ENCODE peak calls at places on chromosomes 13 and 19, in four cellular contexts. One of them, this sample, is unnamed. For H3K36me3, the result is how much of the 10 kb centered on the place peaks cover.

GRCh38 chr13:110133425-110134235 is 173.3 kb downstream of the COL4A1 start:
- DNase-seq in stomach: no peak
- DNase-seq in esophagus squamous epithelium: no peak
- DNase-seq in transverse colon: no peak
- DNase-seq in this sample: no peak

GRCh38 chr19:5048091-5048726 is 79.3 kb downstream of the KDM4B start:
- DNase-seq in stomach: peak
- DNase-seq in esophagus squamous epithelium: no peak
- DNase-seq in transverse colon: peak
- DNase-seq in this sample: peak

GRCh38 chr13:110132178-110132975 is 174.6 kb downstream of the COL4A1 start:
- DNase-seq in stomach: no peak
- DNase-seq in esophagus squamous epithelium: no peak
- DNase-seq in transverse colon: no peak
- DNase-seq in this sample: no peak

GRCh38 chr19:7902796-7903243 is 857 bp upstream of the MAP2K7 start:
- DNase-seq in stomach: no peak
- DNase-seq in esophagus squamous epithelium: no peak
- DNase-seq in transverse colon: peak
- DNase-seq in this sample: no peak

GRCh38 chr19:45638930-45639729 is at the start of gene EML2:
- DNase-seq in stomach: peak
- DNase-seq in esophagus squamous epithelium: no peak
- DNase-seq in transverse colon: peak
- DNase-seq in this sample: no peak

GRCh38 chr19:39416152-39416551 is 3.7 kb downstream of the PLEKHG2 start:
- DNase-seq in stomach: no peak
- DNase-seq in esophagus squamous epithelium: no peak
- DNase-seq in transverse colon: no peak
- DNase-seq in this sample: no peak

GRCh38 chr13:98890186-98890585 is 87.7 kb downstream of the DOCK9 start:
- DNase-seq in stomach: no peak
- DNase-seq in esophagus squamous epithelium: no peak
- DNase-seq in transverse colon: no peak
- DNase-seq in this sample: no peak

GRCh38 chr13:90420683-90421082 is 926.8 kb upstream of the MIR17HG start:
- DNase-seq in stomach: no peak
- DNase-seq in esophagus squamous epithelium: no peak
- DNase-seq in transverse colon: no peak
- DNase-seq in this sample: no peak

GRCh38 chr13:112740502-112741131 is 50.8 kb downstream of the ATP11A start:
- DNase-seq in stomach: peak
- DNase-seq in esophagus squamous epithelium: no peak
- DNase-seq in transverse colon: peak
- DNase-seq in this sample: no peak

GRCh38 chr13:23671367-23671766 is 101.2 kb downstream of the TNFRSF19 start:
- DNase-seq in stomach: no peak
- DNase-seq in esophagus squamous epithelium: no peak
- DNase-seq in transverse colon: no peak
- DNase-seq in this sample: no peak

GRCh38 chr13:112716841-112717520 is 27.1 kb downstream of the ATP11A start:
- DNase-seq in stomach: no peak
- DNase-seq in esophagus squamous epithelium: no peak
- DNase-seq in transverse colon: no peak
- DNase-seq in this sample: no peak

GRCh38 chr13:30685320-30685859 is 50.0 kb upstream of the ALOX5AP start:
- DNase-seq in stomach: no peak
- DNase-seq in esophagus squamous epithelium: no peak
- DNase-seq in transverse colon: peak
- DNase-seq in this sample: peak

GRCh38 chr19:44817725-44818469 is 9.0 kb downstream of the BCAM start:
- DNase-seq in stomach: no peak
- DNase-seq in esophagus squamous epithelium: no peak
- DNase-seq in transverse colon: no peak
- DNase-seq in this sample: no peak

GRCh38 chr13:76992548-76993001 is 694 bp downstream of the CLN5 start:
- DNase-seq in stomach: no peak
- DNase-seq in esophagus squamous epithelium: no peak
- DNase-seq in transverse colon: peak
- DNase-seq in this sample: no peak

GRCh38 chr19:31070126-31070525 is 279.1 kb downstream of the TSHZ3 start:
- DNase-seq in stomach: no peak
- DNase-seq in esophagus squamous epithelium: no peak
- DNase-seq in transverse colon: no peak
- DNase-seq in this sample: no peak

GRCh38 chr13:72774019-72774418 is 7.7 kb downstream of the DIS3 start:
- DNase-seq in stomach: no peak
- DNase-seq in esophagus squamous epithelium: no peak
- DNase-seq in transverse colon: no peak
- DNase-seq in this sample: no peak

GRCh38 chr13:72599148-72599743 is 128.2 kb downstream of the MZT1 start:
- DNase-seq in stomach: no peak
- DNase-seq in esophagus squamous epithelium: no peak
- DNase-seq in transverse colon: no peak
- DNase-seq in this sample: no peak

GRCh38 chr13:64753606-64754005 is 2476.5 kb downstream of the PCDH9 start:
- DNase-seq in stomach: no peak
- DNase-seq in esophagus squamous epithelium: no peak
- DNase-seq in transverse colon: no peak
- DNase-seq in this sample: no peak

GRCh38 chr13:24270639-24271131 is 38.7 kb upstream of the C1QTNF9 start:
- DNase-seq in stomach: peak
- DNase-seq in esophagus squamous epithelium: peak
- DNase-seq in transverse colon: peak
- DNase-seq in this sample: peak

GRCh38 chr19:41939861-41940442 is 11.7 kb upstream of the ERFL start:
- DNase-seq in stomach: peak
- DNase-seq in esophagus squamous epithelium: no peak
- DNase-seq in transverse colon: peak
- DNase-seq in this sample: no peak

GRCh38 chr19:1872807-1873523 is 9.6 kb upstream of the KLF16 start:
- DNase-seq in stomach: no peak
- DNase-seq in esophagus squamous epithelium: no peak
- DNase-seq in transverse colon: no peak
- DNase-seq in this sample: no peak

GRCh38 chr19:46630806-46631205 is 5.2 kb downstream of the GNG8 start:
- DNase-seq in stomach: no peak
- DNase-seq in esophagus squamous epithelium: no peak
- DNase-seq in transverse colon: no peak
- DNase-seq in this sample: no peak

GRCh38 chr19:54209748-54210494 is 9.3 kb downstream of the RPS9 start:
- DNase-seq in stomach: peak
- DNase-seq in esophagus squamous epithelium: no peak
- DNase-seq in transverse colon: peak
- DNase-seq in this sample: peak

GRCh38 chr19:11737964-11738745 is 591 bp downstream of the ZNF823 start:
- DNase-seq in stomach: peak
- DNase-seq in esophagus squamous epithelium: no peak
- DNase-seq in transverse colon: peak
- DNase-seq in this sample: peak

GRCh38 chr13:104015646-104016396 is 949.6 kb upstream of the SLC10A2 start:
- DNase-seq in stomach: no peak
- DNase-seq in esophagus squamous epithelium: no peak
- DNase-seq in transverse colon: no peak
- DNase-seq in this sample: no peak

GRCh38 chr13:28136916-28137315 is 1.4 kb upstream of the PAN3 start:
- DNase-seq in stomach: no peak
- DNase-seq in esophagus squamous epithelium: no peak
- DNase-seq in transverse colon: no peak
- DNase-seq in this sample: no peak

GRCh38 chr13:41900918-41901317 is 60.0 kb downstream of the VWA8 start:
- DNase-seq in stomach: no peak
- DNase-seq in esophagus squamous epithelium: no peak
- DNase-seq in transverse colon: no peak
- DNase-seq in this sample: no peak

GRCh38 chr19:7550987-7551761 is 15.7 kb downstream of the PNPLA6 start:
- DNase-seq in stomach: peak
- DNase-seq in esophagus squamous epithelium: no peak
- DNase-seq in transverse colon: peak
- DNase-seq in this sample: peak

GRCh38 chr19:39974377-39975155 is 3.6 kb downstream of the PSMC4 start:
- DNase-seq in stomach: peak
- DNase-seq in esophagus squamous epithelium: no peak
- DNase-seq in transverse colon: no peak
- DNase-seq in this sample: no peak

GRCh38 chr13:59103004-59103768 is 1060.5 kb downstream of the DIAPH3 start:
- DNase-seq in stomach: no peak
- DNase-seq in esophagus squamous epithelium: no peak
- DNase-seq in transverse colon: no peak
- DNase-seq in this sample: no peak

GRCh38 chr13:105804561-105805190 is 730.8 kb downstream of the EFNB2 start:
- DNase-seq in stomach: no peak
- DNase-seq in esophagus squamous epithelium: no peak
- DNase-seq in transverse colon: no peak
- DNase-seq in this sample: no peak

GRCh38 chr19:19444694-19445155 is 39.2 kb downstream of the GATAD2A start:
- DNase-seq in stomach: peak
- DNase-seq in esophagus squamous epithelium: no peak
- DNase-seq in transverse colon: no peak
- DNase-seq in this sample: no peak

GRCh38 chr19:46133101-46133627 is 8.7 kb upstream of the IGFL3 start:
- DNase-seq in stomach: no peak
- DNase-seq in esophagus squamous epithelium: no peak
- DNase-seq in transverse colon: no peak
- DNase-seq in this sample: no peak

GRCh38 chr19:46296722-46297431 is at the start of gene HIF3A:
- DNase-seq in stomach: peak
- DNase-seq in esophagus squamous epithelium: no peak
- DNase-seq in transverse colon: peak
- DNase-seq in this sample: peak

GRCh38 chr13:33110713-33111413 is 94.6 kb downstream of the KL start:
- DNase-seq in stomach: no peak
- DNase-seq in esophagus squamous epithelium: no peak
- DNase-seq in transverse colon: no peak
- DNase-seq in this sample: peak

GRCh38 chr13:60311527-60311926 is 85.5 kb upstream of the TDRD3 start:
- DNase-seq in stomach: no peak
- DNase-seq in esophagus squamous epithelium: no peak
- DNase-seq in transverse colon: no peak
- DNase-seq in this sample: no peak

GRCh38 chr19:5974721-5975387 is 3.1 kb downstream of the RANBP3 start:
- DNase-seq in stomach: no peak
- DNase-seq in esophagus squamous epithelium: no peak
- DNase-seq in transverse colon: no peak
- DNase-seq in this sample: no peak

GRCh38 chr19:9144920-9145319 is 4.7 kb downstream of the ZNF317 start:
- DNase-seq in stomach: no peak
- DNase-seq in esophagus squamous epithelium: no peak
- DNase-seq in transverse colon: no peak
- DNase-seq in this sample: no peak

GRCh38 chr13:71312923-71313322 is 554.1 kb downstream of the DACH1 start:
- DNase-seq in stomach: no peak
- DNase-seq in esophagus squamous epithelium: no peak
- DNase-seq in transverse colon: no peak
- DNase-seq in this sample: no peak

GRCh38 chr13:21501709-21502108 is 42.6 kb upstream of the ZDHHC20 start:
- DNase-seq in stomach: no peak
- DNase-seq in esophagus squamous epithelium: no peak
- DNase-seq in transverse colon: no peak
- DNase-seq in this sample: no peak
- TF ChIP-seq CTCF in stomach: no peak
- TF ChIP-seq CTCF in esophagus squamous epithelium: no peak
- TF ChIP-seq CTCF in transverse colon: no peak
- TF ChIP-seq CTCF in this sample: no peak

GRCh38 chr19:36106991-36107390 is 4.0 kb upstream of the OVOL3 start:
- DNase-seq in stomach: no peak
- DNase-seq in esophagus squamous epithelium: no peak
- DNase-seq in transverse colon: no peak
- DNase-seq in this sample: no peak
- H3K36me3 ChIP-seq in stomach: under half
- H3K36me3 ChIP-seq in esophagus squamous epithelium: under half
- H3K36me3 ChIP-seq in transverse colon: under half
- H3K36me3 ChIP-seq in this sample: under half

GRCh38 chr19:2957160-2957559 is 12.4 kb upstream of the ZNF77 start:
- DNase-seq in stomach: no peak
- DNase-seq in esophagus squamous epithelium: no peak
- DNase-seq in transverse colon: no peak
- DNase-seq in this sample: no peak

GRCh38 chr19:2949939-2950285 is 5.1 kb upstream of the ZNF77 start:
- DNase-seq in stomach: peak
- DNase-seq in esophagus squamous epithelium: no peak
- DNase-seq in transverse colon: no peak
- DNase-seq in this sample: no peak

GRCh38 chr19:2950286-2951124 is 5.7 kb upstream of the ZNF77 start:
- DNase-seq in stomach: peak
- DNase-seq in esophagus squamous epithelium: peak
- DNase-seq in transverse colon: peak
- DNase-seq in this sample: peak

DNA sequence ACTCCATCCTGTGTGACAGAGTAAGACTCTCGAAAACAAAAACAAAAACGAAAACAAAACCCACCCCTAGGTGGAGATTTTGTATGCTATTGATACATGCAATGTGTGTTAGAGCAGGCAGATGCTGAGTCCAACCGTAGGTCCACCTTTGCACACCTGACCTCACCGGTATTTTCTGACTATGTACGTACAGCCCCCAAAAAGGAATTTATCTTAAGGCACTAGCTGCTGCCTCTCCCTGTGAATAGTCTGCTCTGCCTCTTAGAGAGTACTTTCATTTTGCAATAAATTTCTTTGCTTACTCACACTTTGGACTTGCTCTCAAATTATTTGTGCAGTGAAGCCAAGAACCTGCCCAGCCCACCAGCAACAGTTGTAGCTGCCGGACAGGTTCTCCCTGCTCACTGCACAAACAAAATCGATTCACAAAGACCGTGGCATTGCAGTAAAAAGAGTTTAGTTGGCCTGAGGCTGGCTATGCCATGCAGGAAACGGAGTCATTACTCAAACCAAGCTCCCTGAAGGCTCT is 8.2 kb upstream of the ZNF77 start:
- DNase-seq in stomach: peak
- DNase-seq in esophagus squamous epithelium: no peak
- DNase-seq in transverse colon: peak
- DNase-seq in this sample: no peak
- TF ChIP-seq CTCF in stomach: no peak
- TF ChIP-seq CTCF in esophagus squamous epithelium: peak
- TF ChIP-seq CTCF in transverse colon: peak
- TF ChIP-seq CTCF in this sample: no peak

GRCh38 chr19:3537101-3537437 is 1.9 kb upstream of the TEKTIP1 start:
- DNase-seq in stomach: no peak
- DNase-seq in esophagus squamous epithelium: no peak
- DNase-seq in transverse colon: no peak
- DNase-seq in this sample: no peak

GRCh38 chr19:3538258-3538929 is 580 bp upstream of the TEKTIP1 start:
- DNase-seq in stomach: no peak
- DNase-seq in esophagus squamous epithelium: no peak
- DNase-seq in transverse colon: no peak
- DNase-seq in this sample: no peak

GRCh38 chr19:3537438-3538240 is 1.3 kb upstream of the TEKTIP1 start:
- DNase-seq in stomach: no peak
- DNase-seq in esophagus squamous epithelium: no peak
- DNase-seq in transverse colon: no peak
- DNase-seq in this sample: no peak

GRCh38 chr19:3539743-3540118 is 757 bp downstream of the TEKTIP1 start:
- DNase-seq in stomach: no peak
- DNase-seq in esophagus squamous epithelium: no peak
- DNase-seq in transverse colon: no peak
- DNase-seq in this sample: no peak

GRCh38 chr19:3538965-3539742 is at the start of gene TEKTIP1:
- DNase-seq in stomach: no peak
- DNase-seq in esophagus squamous epithelium: no peak
- DNase-seq in transverse colon: no peak
- DNase-seq in this sample: no peak
- H3K36me3 ChIP-seq in stomach: half or more
- H3K36me3 ChIP-seq in esophagus squamous epithelium: under half
- H3K36me3 ChIP-seq in transverse colon: under half
- H3K36me3 ChIP-seq in this sample: under half

This sample was measured in ascending aorta.